ENCODE peak calls at places on chromosomes 4 and X, in four cellular contexts. I is K562, U is A549, H is GM12878. R is an unnamed sample.

GRCh38 chr4:11424000-11424399 is 4.7 kb downstream of the HS3ST1 start:
- DNase-seq in I (peak; percentile 28), H (no peak), U (peak; percentile 28), R (peak; percentile 38)

GRCh38 chrX:108199691-108200090 is 108.1 kb downstream of the ATG4A start:
- DNase-seq in U (peak; percentile 44), I (peak; percentile 33), H (no peak), R (peak; percentile 44)

GRCh38 chrX:39445336-39445735 is 644.1 kb downstream of the MID1IP1 start:
- DNase-seq in U (peak; percentile 6), I (no peak), H (no peak), R (peak; percentile 14)

GRCh38 chrX:68415289-68415688 is 18.0 kb downstream of the OPHN1 start:
- DNase-seq in I (no peak), H (no peak), U (no peak), R (peak; percentile 53)

GRCh38 chrX:151206871-151207270 is 30.5 kb downstream of the GPR50 start:
- DNase-seq in I (no peak), H (no peak), U (no peak), R (no peak)

GRCh38 chrX:48957477-48957826 is at the start of gene OTUD5:
- DNase-seq in H (no peak), U (no peak), I (peak; percentile 77), R (no peak)

GRCh38 chr4:101356928-101357327 is 9.6 kb upstream of the PPP3CA start:
- DNase-seq in I (no peak), U (peak; percentile 78), H (no peak), R (peak; percentile 75)

GRCh38 chr4:80393246-80393969 is 57.9 kb downstream of the CFAP299 start:
- DNase-seq in I (no peak), U (no peak), H (no peak), R (no peak)

GRCh38 chrX:136227948-136228584 is 23.1 kb downstream of the MAP7D3 start:
- DNase-seq in U (no peak), I (no peak), H (no peak), R (no peak)

GRCh38 chrX:118847676-118848075 is 24.1 kb downstream of the ZCCHC12 start:
- DNase-seq in H (no peak), I (peak; percentile 58), U (peak; percentile 49), R (peak; percentile 70)

GRCh38 chr4:13700196-13701140 is 72.9 kb upstream of the BOD1L1 start:
- DNase-seq in H (no peak), U (peak; percentile 33), I (no peak), R (no peak)

GRCh38 chr4:55819634-55820033 is at the start of gene EXOC1L:
- DNase-seq in I (peak; percentile 52), U (no peak), H (no peak), R (peak; percentile 4)

GRCh38 chr4:55817691-55818090 is 1.9 kb upstream of the EXOC1L start:
- DNase-seq in I (no peak), U (no peak), H (no peak), R (no peak)

GRCh38 chr4:55824865-55825264 is 5.3 kb downstream of the EXOC1L start:
- DNase-seq in I (no peak), H (no peak), U (no peak), R (no peak)

DNA sequence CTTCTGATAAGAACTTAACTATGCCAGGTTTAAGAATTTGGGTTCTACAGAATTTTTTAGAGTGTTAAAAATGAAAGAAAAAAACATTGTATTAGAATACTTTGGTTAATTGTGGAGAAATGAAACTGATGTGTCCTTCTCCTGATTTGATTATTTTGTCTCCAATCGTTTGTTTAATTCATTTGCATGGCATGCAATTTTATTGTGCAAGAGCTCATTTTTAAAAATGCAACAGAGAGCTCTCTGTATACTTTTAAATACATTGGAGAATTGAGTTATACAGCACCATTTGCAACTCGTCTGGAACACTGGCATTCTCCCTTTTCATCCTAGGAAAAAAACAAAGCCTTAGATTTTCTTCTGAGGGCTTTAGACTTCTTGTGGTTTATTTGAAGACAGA is 670 bp downstream of the EXOC1L start:
- DNase-seq in U (no peak), I (no peak), H (no peak), R (no peak)
- H3K4me3 ChIP-seq in U (no peak overlapping the region), I (no peak overlapping the region), H (no peak overlapping the region), R (no peak overlapping the region)

DNA sequence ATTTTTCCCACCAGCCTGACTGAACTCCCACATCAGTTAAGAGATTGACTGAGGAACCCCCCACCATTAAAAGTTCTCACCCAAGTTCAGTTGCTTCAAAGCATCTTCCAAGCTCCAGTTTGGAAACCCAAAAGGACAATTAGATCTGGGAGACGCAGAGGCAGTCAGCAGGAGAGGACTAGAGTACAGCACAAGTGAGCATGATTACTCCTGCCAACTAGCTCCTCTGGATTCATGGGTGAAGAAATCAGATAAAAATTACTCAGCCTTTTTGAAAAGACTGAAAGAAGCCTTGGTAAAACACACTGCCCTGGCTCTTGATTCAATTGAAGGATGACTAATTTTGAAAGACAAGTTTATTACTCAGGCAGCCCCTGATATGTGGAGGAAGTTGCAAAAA is 297.5 kb downstream of the ADAM29 start:
- DNase-seq in I (no peak), U (no peak), H (no peak), R (no peak)
- TF ChIP-seq CTCF in I (no peak), U (no peak), H (no peak), R (no peak)

GRCh38 chrX:153969125-153969903 is 2.3 kb downstream of the HCFC1 start:
- DNase-seq in U (no peak), H (no peak), I (no peak), R (no peak)
- TF ChIP-seq MYC in U (no peak), H (no peak), I (no peak), R (no peak)

GRCh38 chrX:19867411-19867732 is 20.0 kb downstream of the SH3KBP1 start:
- DNase-seq in H (no peak), I (no peak), U (no peak), R (no peak)
- H3K4me3 ChIP-seq in H (peak overlapping the region; percentile 34), I (no peak overlapping the region), U (no peak overlapping the region), R (no peak overlapping the region)

DNA sequence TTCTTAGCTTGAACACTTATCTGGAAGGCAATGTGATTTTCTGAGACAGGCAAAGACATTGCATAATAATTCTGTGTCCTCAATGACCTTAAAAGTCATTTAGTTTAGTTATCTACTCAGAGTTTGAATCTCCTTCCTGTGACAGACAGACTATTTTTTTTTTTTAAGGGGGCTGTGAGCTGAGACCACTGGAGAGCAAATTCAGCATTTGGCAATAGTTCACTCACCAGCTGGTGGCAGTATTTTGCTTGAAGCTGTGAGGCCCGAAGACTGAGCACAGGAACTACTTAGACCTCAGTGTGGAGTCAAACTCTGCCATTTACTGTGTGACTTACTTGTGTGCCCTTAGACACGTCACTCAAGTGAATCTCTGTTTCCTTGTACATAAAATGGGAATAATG is 22.9 kb upstream of the CPE start:
- DNase-seq in I (no peak), H (no peak), U (peak; percentile 29), R (peak; percentile 50)
- TF ChIP-seq CTCF in I (peak; percentile 46), H (peak; percentile 39), U (peak; percentile 41), R (peak; percentile 61)

GRCh38 chr4:70511365-70511764 is 7.0 kb upstream of the AMTN start:
- DNase-seq in H (no peak), I (no peak), U (no peak), R (no peak)
- TF ChIP-seq MYC in H (no peak), I (no peak), U (no peak), R (no peak)

DNA sequence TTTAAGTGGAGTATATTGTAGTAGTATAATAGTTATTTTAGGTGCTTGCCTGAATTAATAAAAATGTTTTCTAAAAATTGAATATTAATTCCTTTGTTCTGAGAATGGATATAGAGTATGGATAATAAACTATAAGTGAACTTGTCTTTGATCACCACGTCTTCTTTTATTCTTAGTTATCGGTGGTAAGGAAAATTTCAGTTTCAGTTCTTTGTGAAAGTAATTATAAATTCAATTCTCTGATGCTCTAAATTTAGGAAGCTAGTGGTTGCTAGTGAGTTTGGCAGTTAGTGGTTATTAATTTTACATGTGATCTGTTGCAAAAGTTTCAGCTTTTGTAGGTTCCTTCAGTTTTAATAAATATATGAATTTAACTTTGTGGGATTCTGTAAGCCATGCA is 30.8 kb downstream of the MRPL1 start:
- DNase-seq in I (no peak), H (no peak), U (no peak), R (no peak)
- H3K4me3 ChIP-seq in I (no peak overlapping the region), H (peak overlapping the region; percentile 9), U (no peak overlapping the region), R (no peak overlapping the region)